ENCODE peak calls at places on chromosomes 5 and 9, in ten cellular contexts. W is suprapubic skin; Q is B cell; J is GM06990; L is HFFc6; E is neural crest cell; R is activated CD8-positive, alpha-beta T cell treated with anti-CD3 and anti-CD28 coated beads for 36 hours; F is brain microvascular endothelial cell; P is heart left ventricle; Y is sigmoid colon. C is an unnamed sample.

GRCh38 chr9:20684865-20685696 is 1.0 kb downstream of the FOCAD start:
- DNase-seq in W (no peak), Q (no peak), J (no peak), L (peak; percentile 71), E (no peak), R (no peak), F (peak; percentile 31), P (no peak), Y (no peak), C (peak; percentile 21)

GRCh38 chr5:54742417-54742889 is 224.9 kb downstream of the SNX18 start:
- DNase-seq in W (no peak), Q (no peak), J (no peak), L (peak; percentile 80), E (no peak), R (no peak), F (no peak), P (peak; percentile 29), Y (no peak), C (no peak)

GRCh38 chr5:45622365-45622764 is 73.8 kb downstream of the HCN1 start:
- DNase-seq in W (no peak), Q (no peak), J (no peak), L (no peak), E (no peak), R (no peak), F (no peak), P (no peak), Y (no peak), C (no peak)

GRCh38 chr9:136949239-136949816 is 2.7 kb upstream of the LCN12 start:
- DNase-seq in W (no peak), Q (no peak), J (no peak), L (no peak), E (no peak), R (no peak), F (no peak), P (no peak), Y (no peak), C (no peak)

GRCh38 chr9:125763373-125763772 is 16.2 kb downstream of the PBX3 start:
- DNase-seq in W (no peak), Q (no peak), J (no peak), L (no peak), E (no peak), R (no peak), F (no peak), P (no peak), Y (no peak), C (no peak)

GRCh38 chr9:104082147-104082546 is 12.0 kb upstream of the SMC2 start:
- DNase-seq in W (no peak), Q (no peak), J (no peak), L (no peak), E (no peak), R (no peak), F (no peak), P (no peak), Y (no peak), C (no peak)

GRCh38 chr5:107671742-107672211 is 1.0 kb upstream of the EFNA5 start:
- DNase-seq in W (no peak), Q (peak; percentile 43), J (no peak), L (no peak), E (peak; percentile 26), R (no peak), F (peak; percentile 48), P (no peak), Y (no peak), C (peak; percentile 51)

GRCh38 chr5:159531554-159532105 is 201.3 kb upstream of the IL12B start:
- DNase-seq in W (no peak), Q (no peak), J (no peak), L (no peak), E (no peak), R (no peak), F (no peak), P (no peak), Y (no peak), C (no peak)

GRCh38 chr5:1702318-1702717 is 97.3 kb downstream of the MRPL36 start:
- DNase-seq in W (no peak), Q (no peak), J (no peak), L (no peak), E (no peak), R (no peak), F (no peak), P (no peak), Y (no peak), C (no peak)

GRCh38 chr5:171221931-171222330 is 87.1 kb upstream of the TLX3 start:
- DNase-seq in W (no peak), Q (no peak), J (no peak), L (no peak), E (no peak), R (no peak), F (no peak), P (no peak), Y (no peak), C (no peak)

GRCh38 chr5:171226864-171227263 is 82.2 kb upstream of the TLX3 start:
- DNase-seq in W (no peak), Q (no peak), J (no peak), L (no peak), E (no peak), R (no peak), F (no peak), P (no peak), Y (no peak), C (no peak)

GRCh38 chr5:171223927-171224326 is 85.1 kb upstream of the TLX3 start:
- DNase-seq in W (no peak), Q (no peak), J (no peak), L (no peak), E (no peak), R (no peak), F (no peak), P (no peak), Y (no peak), C (no peak)

GRCh38 chr5:171226096-171226495 is 83.0 kb upstream of the TLX3 start:
- DNase-seq in W (no peak), Q (no peak), J (no peak), L (no peak), E (no peak), R (no peak), F (no peak), P (no peak), Y (no peak), C (no peak)
- TF ChIP-seq CTCF in W (no peak), Q (no peak), J (peak; percentile 16), L (peak; percentile 53), E (peak; percentile 44), R (no peak), F (peak; percentile 34), P (no peak), Y (no peak), C (no peak)

GRCh38 chr5:78367318-78367991 is 7.0 kb downstream of the SCAMP1 start:
- DNase-seq in W (no peak), Q (no peak), J (no peak), L (no peak), E (no peak), R (peak; percentile 12), F (no peak), P (no peak), Y (no peak), C (no peak)

GRCh38 chr5:78360674-78361225 is 333 bp downstream of the SCAMP1 start:
- DNase-seq in W (peak; percentile 79), Q (peak; percentile 78), J (peak; percentile 64), L (no peak), E (peak; percentile 28), R (peak; percentile 71), F (no peak), P (peak; percentile 64), Y (peak; percentile 75), C (peak; percentile 71)

GRCh38 chr5:78361226-78361993 is 993 bp downstream of the SCAMP1 start:
- DNase-seq in W (no peak), Q (peak; percentile 28), J (no peak), L (peak; percentile 26), E (peak; percentile 5), R (no peak), F (peak; percentile 37), P (peak; percentile 54), Y (peak; percentile 72), C (peak; percentile 31)

GRCh38 chr5:78362220-78362619 is 1.8 kb downstream of the SCAMP1 start:
- DNase-seq in W (no peak), Q (no peak), J (no peak), L (no peak), E (no peak), R (no peak), F (no peak), P (no peak), Y (no peak), C (no peak)

GRCh38 chr5:78364005-78364404 is 3.6 kb downstream of the SCAMP1 start:
- DNase-seq in W (no peak), Q (no peak), J (no peak), L (no peak), E (no peak), R (no peak), F (no peak), P (no peak), Y (no peak), C (no peak)
- TF ChIP-seq CTCF in W (no peak), Q (no peak), J (no peak), L (peak; percentile 7), E (no peak), R (no peak), F (no peak), P (no peak), Y (no peak), C (no peak)

DNA sequence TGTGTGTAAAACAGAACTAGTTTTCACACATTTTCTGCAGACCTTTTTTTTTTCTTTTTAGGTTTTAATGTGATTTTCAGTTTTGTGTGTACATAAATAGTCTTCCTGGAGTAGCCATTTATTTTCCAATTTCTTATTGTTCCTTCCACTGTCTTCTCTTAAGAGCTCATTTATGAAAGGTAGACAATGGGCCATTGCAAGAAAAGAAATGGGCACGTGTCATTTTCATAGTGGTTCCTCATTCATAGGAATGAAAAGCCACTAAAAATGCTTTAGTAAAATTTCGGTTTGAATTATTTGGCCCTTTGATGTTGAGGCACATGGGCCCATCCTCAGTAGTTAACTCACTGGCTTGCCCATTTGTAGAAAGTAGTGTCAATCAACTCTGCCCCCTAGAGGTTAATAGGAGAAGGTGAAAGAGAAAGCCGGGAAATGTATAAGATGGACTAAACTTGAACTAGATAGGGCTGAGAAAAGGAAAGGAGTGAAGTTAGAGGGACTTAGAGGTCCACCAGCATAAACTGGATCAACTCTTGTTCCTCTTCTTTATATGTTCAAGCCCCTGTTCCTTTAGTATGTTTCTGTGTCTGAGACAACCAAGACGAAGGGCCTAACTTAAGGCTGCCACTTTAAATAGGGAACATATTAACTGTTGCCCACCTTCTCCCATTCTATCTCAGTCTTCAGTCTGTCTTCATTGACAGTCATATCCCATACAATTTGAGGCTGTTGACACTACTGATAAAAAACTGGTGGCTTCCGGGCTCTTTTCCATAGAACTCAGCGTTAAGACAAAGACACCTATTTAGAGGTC is 72.6 kb downstream of the SMARCA2 start:
- DNase-seq in W (no peak), Q (peak; percentile 45), J (peak; percentile 22), L (peak; percentile 66), E (no peak), R (peak; percentile 37), F (peak; percentile 43), P (no peak), Y (no peak), C (peak; percentile 45)
- TF ChIP-seq CTCF in W (peak; percentile 49), Q (peak; percentile 87), J (peak; percentile 79), L (peak; percentile 90), E (peak; percentile 70), R (peak; percentile 80), F (peak; percentile 70), P (peak; percentile 38), Y (peak; percentile 26), C (peak; percentile 60)

DNA sequence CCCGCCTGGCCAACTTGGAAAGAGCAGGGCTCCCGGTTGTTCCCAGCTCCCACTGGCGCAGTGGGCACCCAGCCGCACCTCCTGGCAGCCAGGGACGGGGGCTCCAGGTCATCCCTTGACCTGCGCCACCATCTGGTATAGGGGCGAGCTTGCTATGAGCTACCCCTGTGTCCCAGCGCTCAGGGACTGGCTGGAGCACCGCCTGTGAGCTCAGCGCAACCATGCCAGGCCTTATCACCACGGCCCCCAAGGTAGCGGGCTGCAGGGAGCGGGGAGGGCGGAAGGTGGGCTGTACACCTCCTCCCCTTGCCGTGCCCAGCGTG is 15.4 kb upstream of the RASA1 start:
- DNase-seq in W (no peak), Q (no peak), J (no peak), L (no peak), E (no peak), R (no peak), F (no peak), P (no peak), Y (peak; percentile 58), C (no peak)
- TF ChIP-seq CTCF in W (no peak), Q (no peak), J (no peak), L (no peak), E (no peak), R (no peak), F (no peak), P (no peak), Y (no peak), C (no peak)